ENCODE peak calls at places on chromosomes 12 and 14, in six cellular contexts. One of them, this sample, is unnamed.

GRCh38 chr12:24562761-24563392 is 386.0 kb downstream of the BCAT1 start:
- DNase-seq in prostate gland: peak
- DNase-seq in endothelial cell of umbilical vein: peak
- DNase-seq in cardiac fibroblast: peak
- DNase-seq in fibroblast of pulmonary artery: peak
- DNase-seq in IMR-90: peak
- DNase-seq in this sample: peak

GRCh38 chr14:105043656-105044055 is 21.6 kb downstream of the GPR132 start:
- DNase-seq in IMR-90: no peak
- DNase-seq in prostate gland: no peak
- DNase-seq in cardiac fibroblast: no peak
- DNase-seq in fibroblast of pulmonary artery: no peak
- DNase-seq in endothelial cell of umbilical vein: no peak
- DNase-seq in this sample: no peak

GRCh38 chr14:74932401-74932901 is 9.4 kb upstream of the RPS6KL1 start:
- DNase-seq in IMR-90: no peak
- DNase-seq in cardiac fibroblast: peak
- DNase-seq in fibroblast of pulmonary artery: peak
- DNase-seq in endothelial cell of umbilical vein: peak
- DNase-seq in prostate gland: no peak
- DNase-seq in this sample: peak

GRCh38 chr12:42854826-42855225 is 265.3 kb upstream of the PRICKLE1 start:
- DNase-seq in prostate gland: no peak
- DNase-seq in fibroblast of pulmonary artery: no peak
- DNase-seq in cardiac fibroblast: no peak
- DNase-seq in endothelial cell of umbilical vein: no peak
- DNase-seq in IMR-90: no peak
- DNase-seq in this sample: no peak

GRCh38 chr12:113066806-113067400 is 10.4 kb downstream of the DTX1 start:
- DNase-seq in prostate gland: no peak
- DNase-seq in fibroblast of pulmonary artery: no peak
- DNase-seq in IMR-90: no peak
- DNase-seq in cardiac fibroblast: no peak
- DNase-seq in endothelial cell of umbilical vein: no peak
- DNase-seq in this sample: no peak

GRCh38 chr14:21940887-21941855 is 267.6 kb upstream of the OR4E1 start:
- DNase-seq in fibroblast of pulmonary artery: peak
- DNase-seq in IMR-90: peak
- DNase-seq in prostate gland: no peak
- DNase-seq in endothelial cell of umbilical vein: peak
- DNase-seq in cardiac fibroblast: peak
- DNase-seq in this sample: peak

GRCh38 chr12:2058837-2059236 is 6.0 kb downstream of the CACNA1C start:
- DNase-seq in endothelial cell of umbilical vein: no peak
- DNase-seq in fibroblast of pulmonary artery: no peak
- DNase-seq in IMR-90: no peak
- DNase-seq in prostate gland: no peak
- DNase-seq in cardiac fibroblast: no peak
- DNase-seq in this sample: no peak

GRCh38 chr12:95446511-95446910 is 27.4 kb upstream of the METAP2 start:
- DNase-seq in cardiac fibroblast: peak
- DNase-seq in IMR-90: peak
- DNase-seq in endothelial cell of umbilical vein: no peak
- DNase-seq in fibroblast of pulmonary artery: peak
- DNase-seq in prostate gland: no peak
- DNase-seq in this sample: no peak

GRCh38 chr14:38290601-38291190 is 34.8 kb upstream of the CLEC14A start:
- DNase-seq in cardiac fibroblast: peak
- DNase-seq in endothelial cell of umbilical vein: peak
- DNase-seq in fibroblast of pulmonary artery: peak
- DNase-seq in prostate gland: no peak
- DNase-seq in IMR-90: peak
- DNase-seq in this sample: peak

GRCh38 chr12:27824126-27824842 is 44.2 kb upstream of the MANSC4 start:
- DNase-seq in fibroblast of pulmonary artery: no peak
- DNase-seq in endothelial cell of umbilical vein: no peak
- DNase-seq in prostate gland: no peak
- DNase-seq in cardiac fibroblast: no peak
- DNase-seq in IMR-90: no peak
- DNase-seq in this sample: no peak

GRCh38 chr12:40031965-40032364 is 73.9 kb downstream of the SLC2A13 start:
- DNase-seq in cardiac fibroblast: peak
- DNase-seq in fibroblast of pulmonary artery: no peak
- DNase-seq in prostate gland: no peak
- DNase-seq in IMR-90: no peak
- DNase-seq in endothelial cell of umbilical vein: no peak
- DNase-seq in this sample: no peak

GRCh38 chr12:4432878-4433820 is 12.5 kb downstream of the FGF6 start:
- DNase-seq in endothelial cell of umbilical vein: no peak
- DNase-seq in IMR-90: no peak
- DNase-seq in cardiac fibroblast: no peak
- DNase-seq in prostate gland: no peak
- DNase-seq in fibroblast of pulmonary artery: no peak
- DNase-seq in this sample: no peak

GRCh38 chr12:71746983-71747611 is 7.6 kb upstream of the RAB21 start:
- DNase-seq in endothelial cell of umbilical vein: peak
- DNase-seq in cardiac fibroblast: peak
- DNase-seq in fibroblast of pulmonary artery: peak
- DNase-seq in prostate gland: peak
- DNase-seq in IMR-90: peak
- DNase-seq in this sample: peak

GRCh38 chr12:123075092-123075491 is 75.8 kb downstream of the PITPNM2 start:
- DNase-seq in fibroblast of pulmonary artery: no peak
- DNase-seq in prostate gland: no peak
- DNase-seq in endothelial cell of umbilical vein: no peak
- DNase-seq in IMR-90: no peak
- DNase-seq in cardiac fibroblast: no peak
- DNase-seq in this sample: peak

GRCh38 chr14:93648440-93649168 is 139.7 kb downstream of the PRIMA1 start:
- DNase-seq in IMR-90: no peak
- DNase-seq in cardiac fibroblast: no peak
- DNase-seq in endothelial cell of umbilical vein: no peak
- DNase-seq in fibroblast of pulmonary artery: no peak
- DNase-seq in prostate gland: no peak
- DNase-seq in this sample: peak

GRCh38 chr12:79454338-79454777 is 236.4 kb downstream of the PAWR start:
- DNase-seq in prostate gland: no peak
- DNase-seq in fibroblast of pulmonary artery: peak
- DNase-seq in endothelial cell of umbilical vein: peak
- DNase-seq in cardiac fibroblast: peak
- DNase-seq in IMR-90: peak
- DNase-seq in this sample: peak

GRCh38 chr12:1054103-1054838 is 63.2 kb downstream of the ERC1 start:
- DNase-seq in endothelial cell of umbilical vein: no peak
- DNase-seq in cardiac fibroblast: no peak
- DNase-seq in IMR-90: no peak
- DNase-seq in fibroblast of pulmonary artery: peak
- DNase-seq in prostate gland: no peak
- DNase-seq in this sample: no peak

GRCh38 chr14:77660754-77661153 is 44.3 kb upstream of the SPTLC2 start:
- DNase-seq in IMR-90: no peak
- DNase-seq in fibroblast of pulmonary artery: no peak
- DNase-seq in prostate gland: no peak
- DNase-seq in endothelial cell of umbilical vein: no peak
- DNase-seq in cardiac fibroblast: no peak
- DNase-seq in this sample: no peak

GRCh38 chr12:100554608-100555077 is 18.8 kb upstream of the GAS2L3 start:
- DNase-seq in prostate gland: no peak
- DNase-seq in fibroblast of pulmonary artery: peak
- DNase-seq in cardiac fibroblast: peak
- DNase-seq in endothelial cell of umbilical vein: peak
- DNase-seq in IMR-90: peak
- DNase-seq in this sample: peak

GRCh38 chr14:104282332-104283196 is 144.2 kb downstream of the KIF26A start:
- DNase-seq in endothelial cell of umbilical vein: no peak
- DNase-seq in IMR-90: no peak
- DNase-seq in prostate gland: no peak
- DNase-seq in fibroblast of pulmonary artery: no peak
- DNase-seq in cardiac fibroblast: no peak
- DNase-seq in this sample: no peak

GRCh38 chr12:108387771-108388170 is 48.7 kb upstream of the CMKLR1 start:
- DNase-seq in IMR-90: no peak
- DNase-seq in cardiac fibroblast: no peak
- DNase-seq in fibroblast of pulmonary artery: no peak
- DNase-seq in prostate gland: no peak
- DNase-seq in endothelial cell of umbilical vein: no peak
- DNase-seq in this sample: no peak

GRCh38 chr12:108390495-108391203 is 51.5 kb upstream of the CMKLR1 start:
- DNase-seq in cardiac fibroblast: no peak
- DNase-seq in prostate gland: no peak
- DNase-seq in IMR-90: no peak
- DNase-seq in fibroblast of pulmonary artery: no peak
- DNase-seq in endothelial cell of umbilical vein: no peak
- DNase-seq in this sample: no peak

GRCh38 chr12:108382437-108382801 is 43.3 kb upstream of the CMKLR1 start:
- DNase-seq in cardiac fibroblast: no peak
- DNase-seq in prostate gland: no peak
- DNase-seq in fibroblast of pulmonary artery: no peak
- DNase-seq in endothelial cell of umbilical vein: no peak
- DNase-seq in IMR-90: no peak
- DNase-seq in this sample: no peak

GRCh38 chr12:108389544-108389943 is 50.4 kb upstream of the CMKLR1 start:
- DNase-seq in fibroblast of pulmonary artery: no peak
- DNase-seq in cardiac fibroblast: no peak
- DNase-seq in prostate gland: no peak
- DNase-seq in endothelial cell of umbilical vein: no peak
- DNase-seq in IMR-90: no peak
- DNase-seq in this sample: no peak

GRCh38 chr12:108386704-108387360 is 47.7 kb upstream of the CMKLR1 start:
- DNase-seq in cardiac fibroblast: no peak
- DNase-seq in endothelial cell of umbilical vein: no peak
- DNase-seq in IMR-90: no peak
- DNase-seq in prostate gland: no peak
- DNase-seq in fibroblast of pulmonary artery: no peak
- DNase-seq in this sample: peak
- H3K4me3 ChIP-seq in cardiac fibroblast: no peak
- H3K4me3 ChIP-seq in endothelial cell of umbilical vein: no peak
- H3K4me3 ChIP-seq in IMR-90: no peak
- H3K4me3 ChIP-seq in prostate gland: no peak
- H3K4me3 ChIP-seq in fibroblast of pulmonary artery: no peak
- H3K4me3 ChIP-seq in this sample: no peak

GRCh38 chr14:33685026-33685425 is 265.8 kb downstream of the EGLN3 start:
- DNase-seq in cardiac fibroblast: no peak
- DNase-seq in fibroblast of pulmonary artery: no peak
- DNase-seq in endothelial cell of umbilical vein: no peak
- DNase-seq in IMR-90: no peak
- DNase-seq in prostate gland: no peak
- DNase-seq in this sample: no peak

GRCh38 chr14:33685698-33686097 is 265.2 kb downstream of the EGLN3 start:
- DNase-seq in IMR-90: no peak
- DNase-seq in cardiac fibroblast: no peak
- DNase-seq in fibroblast of pulmonary artery: no peak
- DNase-seq in endothelial cell of umbilical vein: no peak
- DNase-seq in prostate gland: no peak
- DNase-seq in this sample: no peak

GRCh38 chr14:33679461-33680225 is 271.2 kb downstream of the EGLN3 start:
- DNase-seq in cardiac fibroblast: peak
- DNase-seq in prostate gland: no peak
- DNase-seq in IMR-90: peak
- DNase-seq in endothelial cell of umbilical vein: peak
- DNase-seq in fibroblast of pulmonary artery: peak
- DNase-seq in this sample: peak

GRCh38 chr14:33680873-33681272 is 270.0 kb downstream of the EGLN3 start:
- DNase-seq in prostate gland: no peak
- DNase-seq in cardiac fibroblast: no peak
- DNase-seq in IMR-90: no peak
- DNase-seq in endothelial cell of umbilical vein: no peak
- DNase-seq in fibroblast of pulmonary artery: no peak
- DNase-seq in this sample: no peak

DNA sequence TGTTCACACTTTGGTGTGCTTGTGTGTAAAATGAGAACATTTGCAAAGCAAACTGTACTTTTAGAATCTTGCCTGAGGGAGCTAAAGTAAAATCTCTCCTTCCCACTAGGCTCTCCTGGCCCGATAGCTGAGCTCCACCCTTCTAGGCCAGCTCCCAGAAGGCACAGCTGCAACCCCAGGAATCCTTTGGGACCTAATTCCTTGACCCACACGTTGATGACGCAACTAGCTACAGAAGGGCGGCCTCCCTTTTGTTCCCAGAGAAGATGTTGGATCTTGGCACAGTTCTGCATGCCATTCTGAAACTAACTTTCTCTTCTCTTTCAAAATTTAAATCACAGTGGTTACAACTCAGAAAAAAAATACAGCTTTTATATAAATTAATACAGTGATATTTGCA is 268.1 kb downstream of the EGLN3 start:
- DNase-seq in fibroblast of pulmonary artery: peak
- DNase-seq in endothelial cell of umbilical vein: no peak
- DNase-seq in cardiac fibroblast: peak
- DNase-seq in IMR-90: peak
- DNase-seq in prostate gland: no peak
- DNase-seq in this sample: no peak
- TF ChIP-seq CTCF in fibroblast of pulmonary artery: no peak
- TF ChIP-seq CTCF in endothelial cell of umbilical vein: no peak
- TF ChIP-seq CTCF in cardiac fibroblast: no peak
- TF ChIP-seq CTCF in IMR-90: no peak
- TF ChIP-seq CTCF in prostate gland: no peak
- TF ChIP-seq CTCF in this sample: no peak

DNA sequence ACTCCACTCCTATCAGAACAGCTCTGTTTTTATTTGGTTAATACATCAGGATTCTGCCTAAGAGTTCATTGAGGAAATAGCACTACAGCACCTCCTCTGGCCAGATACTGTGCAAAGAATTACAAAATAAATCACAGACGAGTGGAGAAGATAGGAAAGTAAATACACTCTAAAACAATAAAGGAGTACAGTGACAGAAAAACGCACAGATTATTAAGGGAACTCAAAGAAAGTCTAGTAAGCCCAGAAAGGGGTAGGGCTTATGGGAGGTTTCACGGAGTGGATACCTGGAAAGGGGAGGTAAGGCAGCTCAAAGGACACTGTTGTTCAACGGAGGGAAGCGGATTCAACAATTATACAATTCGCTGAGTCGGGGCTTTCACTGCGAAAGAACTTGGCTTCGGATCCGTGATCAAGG is 5.5 kb downstream of the OR10AD1 start:
- DNase-seq in endothelial cell of umbilical vein: peak
- DNase-seq in prostate gland: no peak
- DNase-seq in IMR-90: no peak
- DNase-seq in cardiac fibroblast: peak
- DNase-seq in fibroblast of pulmonary artery: peak
- DNase-seq in this sample: peak
- H3K4me3 ChIP-seq in endothelial cell of umbilical vein: peak
- H3K4me3 ChIP-seq in prostate gland: peak
- H3K4me3 ChIP-seq in IMR-90: peak
- H3K4me3 ChIP-seq in cardiac fibroblast: peak
- H3K4me3 ChIP-seq in fibroblast of pulmonary artery: peak
- H3K4me3 ChIP-seq in this sample: peak

DNA sequence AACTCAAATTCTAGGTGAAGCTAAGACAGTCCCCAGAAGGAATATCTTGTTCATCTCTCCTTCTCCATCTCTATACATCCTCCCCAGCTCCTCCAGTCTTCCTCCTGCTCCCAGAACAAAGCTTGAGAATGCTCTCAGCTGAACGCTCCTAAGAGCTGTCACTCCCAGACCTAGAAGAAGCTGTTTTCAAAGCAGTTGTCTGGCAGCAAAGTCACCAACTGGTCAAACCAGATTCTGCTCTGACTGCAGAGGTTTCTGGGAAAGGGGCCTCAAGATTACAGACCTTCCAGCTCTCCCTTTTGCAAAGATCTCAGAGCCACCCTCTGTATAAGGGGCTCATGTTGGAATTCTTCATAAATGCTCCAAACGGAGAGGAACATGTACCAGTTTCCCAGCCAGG is 9.6 kb upstream of the HSPB8 start:
- DNase-seq in endothelial cell of umbilical vein: no peak
- DNase-seq in prostate gland: no peak
- DNase-seq in IMR-90: no peak
- DNase-seq in fibroblast of pulmonary artery: no peak
- DNase-seq in cardiac fibroblast: no peak
- DNase-seq in this sample: peak
- TF ChIP-seq CTCF in endothelial cell of umbilical vein: no peak
- TF ChIP-seq CTCF in prostate gland: no peak
- TF ChIP-seq CTCF in IMR-90: no peak
- TF ChIP-seq CTCF in fibroblast of pulmonary artery: no peak
- TF ChIP-seq CTCF in cardiac fibroblast: no peak
- TF ChIP-seq CTCF in this sample: no peak

This sample was measured in bronchial epithelial cell.